ENCODE peak calls at places on chromosomes 1 and 21, in five cellular contexts. B is non-pigmented ciliary epithelial cell; A is cardiac fibroblast; S is activated naive CD4-positive, alpha-beta T cell; D is GM10248. U is an unnamed sample.

GRCh38 chr1:184650177-184650866 is 104.3 kb downstream of the EDEM3 start:
- DNase-seq in B (no peak), A (no peak), S (no peak), D (no peak), U (no peak)

GRCh38 chr1:1085171-1085841 is 11.2 kb upstream of the RNF223 start:
- DNase-seq in B (no peak), A (no peak), S (no peak), D (no peak), U (no peak)

GRCh38 chr1:199313444-199313843 is 674.6 kb downstream of the PTPRC start:
- DNase-seq in B (no peak), A (peak), S (no peak), D (no peak), U (no peak)

GRCh38 chr21:32476661-32477423 is 64.3 kb downstream of the EVA1C start:
- DNase-seq in B (no peak), A (no peak), S (no peak), D (no peak), U (no peak)

GRCh38 chr21:41926068-41926806 is 27.6 kb downstream of the C2CD2 start:
- DNase-seq in B (no peak), A (peak), S (no peak), D (peak), U (no peak)

GRCh38 chr1:76862447-76862846 is 4.8 kb upstream of the ST6GALNAC5 start:
- DNase-seq in B (peak), A (no peak), S (no peak), D (no peak), U (no peak)

GRCh38 chr1:156394835-156395461 is 25.9 kb downstream of the RHBG start:
- DNase-seq in B (no peak), A (no peak), S (no peak), D (no peak), U (no peak)

GRCh38 chr1:242245255-242245654 is 246.4 kb upstream of the MAP1LC3C start:
- DNase-seq in B (no peak), A (no peak), S (no peak), D (no peak), U (no peak)

GRCh38 chr1:107430540-107431228 is 289.8 kb downstream of the NTNG1 start:
- DNase-seq in B (no peak), A (peak), S (no peak), D (peak), U (no peak)

GRCh38 chr1:154413177-154413576 is 8.0 kb downstream of the IL6R start:
- DNase-seq in B (no peak), A (no peak), S (no peak), D (no peak), U (no peak)

GRCh38 chr1:165900576-165901380 is 73.4 kb downstream of the UCK2 start:
- DNase-seq in B (no peak), A (peak), S (no peak), D (no peak), U (no peak)

GRCh38 chr1:187442590-187442989 is 613.8 kb downstream of the PLA2G4A start:
- DNase-seq in B (no peak), A (no peak), S (no peak), D (no peak), U (no peak)

GRCh38 chr1:174296309-174296708 is 137.0 kb downstream of the RABGAP1L start:
- DNase-seq in B (no peak), A (no peak), S (no peak), D (no peak), U (no peak)

GRCh38 chr21:45801989-45802388 is 158.5 kb downstream of the PCBP3 start:
- DNase-seq in B (no peak), A (no peak), S (no peak), D (no peak), U (no peak)

GRCh38 chr1:227333423-227333822 is 15.1 kb upstream of the CDC42BPA start:
- DNase-seq in B (no peak), A (no peak), S (no peak), D (no peak), U (no peak)

GRCh38 chr1:62194651-62195282 is at the start of gene L1TD1:
- DNase-seq in B (no peak), A (no peak), S (no peak), D (no peak), U (no peak)

GRCh38 chr1:18719786-18720436 is 89.3 kb downstream of the PAX7 start:
- DNase-seq in B (no peak), A (no peak), S (no peak), D (no peak), U (no peak)

GRCh38 chr1:152037920-152038658 is 1.3 kb upstream of the S100A11 start:
- DNase-seq in B (no peak), A (peak), S (no peak), D (peak), U (no peak)

GRCh38 chr1:180167721-180168467 is 13.2 kb downstream of the QSOX1 start:
- DNase-seq in B (no peak), A (no peak), S (no peak), D (no peak), U (no peak)

GRCh38 chr21:34530264-34530663 is 18.3 kb upstream of the KCNE1 start:
- DNase-seq in B (peak), A (peak), S (no peak), D (no peak), U (no peak)

GRCh38 chr1:89087241-89087640 is 22.2 kb upstream of the GBP1 start:
- DNase-seq in B (no peak), A (no peak), S (no peak), D (no peak), U (no peak)

GRCh38 chr21:45640001-45640887 is 3.3 kb upstream of the PCBP3 start:
- DNase-seq in B (no peak), A (no peak), S (no peak), D (no peak), U (no peak)

GRCh38 chr1:206766251-206766856 is 4.2 kb upstream of the IL19 start:
- DNase-seq in B (peak), A (peak), S (peak), D (peak), U (no peak)

GRCh38 chr1:113747376-113747775 is 11.9 kb downstream of the PHTF1 start:
- DNase-seq in B (peak), A (peak), S (no peak), D (no peak), U (no peak)

GRCh38 chr21:34700605-34701004 is 31.8 kb downstream of the CLIC6 start:
- DNase-seq in B (no peak), A (no peak), S (no peak), D (no peak), U (no peak)

GRCh38 chr1:93033785-93034184 is 45.3 kb upstream of the MTF2 start:
- DNase-seq in B (no peak), A (peak), S (no peak), D (peak), U (no peak)

GRCh38 chr1:84675106-84675505 is 15.2 kb downstream of the SSX2IP start:
- DNase-seq in B (no peak), A (peak), S (no peak), D (no peak), U (no peak)

GRCh38 chr1:41804176-41804575 is 114.5 kb downstream of the HIVEP3 start:
- DNase-seq in B (no peak), A (no peak), S (no peak), D (no peak), U (no peak)

GRCh38 chr1:214363386-214363785 is 82.4 kb downstream of the SMYD2 start:
- DNase-seq in B (no peak), A (peak), S (no peak), D (no peak), U (no peak)

GRCh38 chr1:166350490-166350889 is 183.7 kb upstream of the FAM78B start:
- DNase-seq in B (no peak), A (no peak), S (no peak), D (no peak), U (no peak)

GRCh38 chr1:24748191-24749121 is 3.2 kb downstream of the CLIC4 start:
- DNase-seq in B (no peak), A (no peak), S (no peak), D (no peak), U (no peak)

U was measured in NCI-H1048.